ENCODE peak calls at places on chromosomes 11 and 22, in five cellular contexts. O is NCI-H460, D is progenitor cell of endocrine pancreas, Q is tibial artery, J is HCT116. B is an unnamed sample.

GRCh38 chr11:100573911-100574513 is 113.1 kb upstream of the ARHGAP42 start:
- DNase-seq in O (no peak), D (no peak), Q (no peak), J (no peak), B (no peak)

GRCh38 chr11:69382131-69383128 is 88.5 kb downstream of the MYEOV start:
- DNase-seq in O (peak; percentile 45), D (no peak), Q (peak; percentile 51), J (peak; percentile 70), B (no peak)

GRCh38 chr11:46826310-46827044 is 19.6 kb downstream of the CKAP5 start:
- DNase-seq in O (peak; percentile 34), D (peak; percentile 66), Q (peak; percentile 85), J (peak; percentile 33), B (peak; percentile 50)

GRCh38 chr11:65150513-65151271 is 16.4 kb upstream of the SYVN1 start:
- DNase-seq in O (peak; percentile 58), D (no peak), Q (peak; percentile 87), J (peak; percentile 90), B (peak; percentile 81)

GRCh38 chr22:20567993-20568417 is 60.6 kb downstream of the MED15 start:
- DNase-seq in O (no peak), D (no peak), Q (no peak), J (peak; percentile 23), B (peak; percentile 56)

GRCh38 chr22:38086001-38086845 is 2.2 kb upstream of the SLC16A8 start:
- DNase-seq in O (no peak), D (no peak), Q (no peak), J (no peak), B (no peak)

GRCh38 chr11:63505857-63506528 is at the start of gene LGALS12:
- DNase-seq in O (no peak), D (no peak), Q (no peak), J (no peak), B (no peak)

GRCh38 chr11:116694815-116695590 is 77.8 kb downstream of the BUD13 start:
- DNase-seq in O (no peak), D (no peak), Q (no peak), J (no peak), B (no peak)

GRCh38 chr22:21937041-21937820 is 15.4 kb downstream of the PPM1F start:
- DNase-seq in O (no peak), D (no peak), Q (peak; percentile 46), J (no peak), B (no peak)

GRCh38 chr22:40572976-40573375 is 63.5 kb downstream of the MRTFA start:
- DNase-seq in O (no peak), D (no peak), Q (no peak), J (no peak), B (no peak)

GRCh38 chr11:120212926-120213325 is 2.1 kb downstream of the OAF start:
- DNase-seq in O (no peak), D (no peak), Q (no peak), J (no peak), B (no peak)

GRCh38 chr22:40009953-40010751 is 15.4 kb downstream of the FAM83F start:
- DNase-seq in O (no peak), D (no peak), Q (no peak), J (no peak), B (no peak)

GRCh38 chr11:117914398-117914761 is 14.8 kb downstream of the TMPRSS13 start:
- DNase-seq in O (no peak), D (no peak), Q (no peak), J (no peak), B (no peak)

GRCh38 chr22:41401781-41402648 is 20.3 kb downstream of the TEF start:
- DNase-seq in O (no peak), D (no peak), Q (peak; percentile 63), J (no peak), B (peak; percentile 64)

GRCh38 chr11:15569626-15570025 is 454.9 kb downstream of the INSC start:
- DNase-seq in O (no peak), D (no peak), Q (no peak), J (no peak), B (no peak)

GRCh38 chr22:43017525-43018290 is 2.8 kb upstream of the PACSIN2 start:
- DNase-seq in O (no peak), D (no peak), Q (no peak), J (no peak), B (no peak)

GRCh38 chr11:66176650-66177049 is 91.8 kb upstream of the RAB1B start:
- DNase-seq in O (no peak), D (no peak), Q (no peak), J (no peak), B (no peak)

GRCh38 chr11:117597083-117597482 is 199.9 kb downstream of the DSCAML1 start:
- DNase-seq in O (peak; percentile 28), D (peak; percentile 80), Q (no peak), J (peak; percentile 12), B (no peak)

GRCh38 chr11:14789879-14790484 is 102.0 kb downstream of the CYP2R1 start:
- DNase-seq in O (no peak), D (no peak), Q (no peak), J (no peak), B (no peak)

GRCh38 chr22:21816787-21817496 is 50.5 kb downstream of the MAPK1 start:
- DNase-seq in O (peak; percentile 8), D (no peak), Q (no peak), J (no peak), B (peak; percentile 88)

GRCh38 chr11:74697722-74698121 is 33.5 kb downstream of the CHRDL2 start:
- DNase-seq in O (no peak), D (no peak), Q (no peak), J (no peak), B (no peak)

GRCh38 chr11:120182790-120183491 is 27.9 kb upstream of the OAF start:
- DNase-seq in O (peak; percentile 5), D (peak; percentile 23), Q (no peak), J (no peak), B (no peak)

B was measured in GM04504.